ENCODE peak calls at places on chromosomes 12 and 14, in six cellular contexts. One of them, this sample, is unnamed.

GRCh38 chr12:45688188-45688587 is 41.3 kb upstream of the ARID2 start:
- DNase-seq in tibial artery: no peak
- DNase-seq in choroid plexus epithelial cell: no peak
- DNase-seq in breast epithelium: no peak
- DNase-seq in esophagus squamous epithelium: no peak
- DNase-seq in heart right ventricle: no peak
- DNase-seq in this sample: no peak

GRCh38 chr12:60992087-60992486 is 1268.1 kb upstream of the USP15 start:
- DNase-seq in tibial artery: no peak
- DNase-seq in choroid plexus epithelial cell: no peak
- DNase-seq in breast epithelium: no peak
- DNase-seq in esophagus squamous epithelium: no peak
- DNase-seq in heart right ventricle: no peak
- DNase-seq in this sample: no peak

GRCh38 chr14:102225386-102225785 is 79.6 kb downstream of the MOK start:
- DNase-seq in tibial artery: no peak
- DNase-seq in choroid plexus epithelial cell: no peak
- DNase-seq in breast epithelium: no peak
- DNase-seq in esophagus squamous epithelium: no peak
- DNase-seq in heart right ventricle: no peak
- DNase-seq in this sample: no peak

GRCh38 chr12:93020225-93020997 is 91.3 kb upstream of the EEA1 start:
- DNase-seq in tibial artery: no peak
- DNase-seq in choroid plexus epithelial cell: no peak
- DNase-seq in breast epithelium: peak
- DNase-seq in esophagus squamous epithelium: no peak
- DNase-seq in heart right ventricle: no peak
- DNase-seq in this sample: no peak

GRCh38 chr14:89564291-89564957 is 147.4 kb upstream of the FOXN3 start:
- DNase-seq in tibial artery: no peak
- DNase-seq in choroid plexus epithelial cell: peak
- DNase-seq in breast epithelium: no peak
- DNase-seq in esophagus squamous epithelium: no peak
- DNase-seq in heart right ventricle: no peak
- DNase-seq in this sample: no peak

GRCh38 chr14:101111620-101112290 is 208.2 kb upstream of the RTL1 start:
- DNase-seq in tibial artery: peak
- DNase-seq in choroid plexus epithelial cell: no peak
- DNase-seq in breast epithelium: peak
- DNase-seq in esophagus squamous epithelium: no peak
- DNase-seq in heart right ventricle: no peak
- DNase-seq in this sample: no peak

GRCh38 chr14:100048786-100049185 is 16.4 kb upstream of the EVL start:
- DNase-seq in tibial artery: no peak
- DNase-seq in choroid plexus epithelial cell: no peak
- DNase-seq in breast epithelium: no peak
- DNase-seq in esophagus squamous epithelium: no peak
- DNase-seq in heart right ventricle: no peak
- DNase-seq in this sample: no peak

GRCh38 chr14:101123639-101124525 is 220.4 kb upstream of the RTL1 start:
- DNase-seq in tibial artery: peak
- DNase-seq in choroid plexus epithelial cell: no peak
- DNase-seq in breast epithelium: no peak
- DNase-seq in esophagus squamous epithelium: no peak
- DNase-seq in heart right ventricle: no peak
- DNase-seq in this sample: no peak

GRCh38 chr12:121217761-121218160 is 7.8 kb downstream of the P2RX4 start:
- DNase-seq in tibial artery: no peak
- DNase-seq in choroid plexus epithelial cell: no peak
- DNase-seq in breast epithelium: no peak
- DNase-seq in esophagus squamous epithelium: no peak
- DNase-seq in heart right ventricle: no peak
- DNase-seq in this sample: no peak

GRCh38 chr12:124432376-124432775 is 135.0 kb downstream of the NCOR2 start:
- DNase-seq in tibial artery: no peak
- DNase-seq in choroid plexus epithelial cell: peak
- DNase-seq in breast epithelium: no peak
- DNase-seq in esophagus squamous epithelium: no peak
- DNase-seq in heart right ventricle: no peak
- DNase-seq in this sample: no peak

GRCh38 chr12:108621161-108621560 is 12.5 kb downstream of the SELPLG start:
- DNase-seq in tibial artery: no peak
- DNase-seq in choroid plexus epithelial cell: no peak
- DNase-seq in breast epithelium: no peak
- DNase-seq in esophagus squamous epithelium: no peak
- DNase-seq in heart right ventricle: no peak
- DNase-seq in this sample: no peak

GRCh38 chr14:106023411-106023810 is 497.0 kb downstream of the TMEM121 start:
- DNase-seq in tibial artery: no peak
- DNase-seq in choroid plexus epithelial cell: no peak
- DNase-seq in breast epithelium: no peak
- DNase-seq in esophagus squamous epithelium: no peak
- DNase-seq in heart right ventricle: no peak
- DNase-seq in this sample: no peak

GRCh38 chr12:102816816-102817434 is 100.1 kb downstream of the PAH start:
- DNase-seq in tibial artery: no peak
- DNase-seq in choroid plexus epithelial cell: peak
- DNase-seq in breast epithelium: no peak
- DNase-seq in esophagus squamous epithelium: no peak
- DNase-seq in heart right ventricle: no peak
- DNase-seq in this sample: no peak

GRCh38 chr12:68591716-68592437 is 18.8 kb upstream of the RAP1B start:
- DNase-seq in tibial artery: no peak
- DNase-seq in choroid plexus epithelial cell: no peak
- DNase-seq in breast epithelium: no peak
- DNase-seq in esophagus squamous epithelium: no peak
- DNase-seq in heart right ventricle: no peak
- DNase-seq in this sample: no peak

GRCh38 chr12:87152084-87152483 is 877.1 kb downstream of the C12orf50 start:
- DNase-seq in tibial artery: no peak
- DNase-seq in choroid plexus epithelial cell: no peak
- DNase-seq in breast epithelium: no peak
- DNase-seq in esophagus squamous epithelium: no peak
- DNase-seq in heart right ventricle: no peak
- DNase-seq in this sample: no peak

GRCh38 chr14:94904636-94905035 is 134.7 kb upstream of the GSC start:
- DNase-seq in tibial artery: no peak
- DNase-seq in choroid plexus epithelial cell: peak
- DNase-seq in breast epithelium: peak
- DNase-seq in esophagus squamous epithelium: no peak
- DNase-seq in heart right ventricle: no peak
- DNase-seq in this sample: peak

GRCh38 chr12:95767703-95768102 is 22.9 kb downstream of the NTN4 start:
- DNase-seq in tibial artery: no peak
- DNase-seq in choroid plexus epithelial cell: no peak
- DNase-seq in breast epithelium: no peak
- DNase-seq in esophagus squamous epithelium: no peak
- DNase-seq in heart right ventricle: no peak
- DNase-seq in this sample: no peak

GRCh38 chr14:104239185-104239775 is 100.9 kb downstream of the KIF26A start:
- DNase-seq in tibial artery: peak
- DNase-seq in choroid plexus epithelial cell: no peak
- DNase-seq in breast epithelium: no peak
- DNase-seq in esophagus squamous epithelium: no peak
- DNase-seq in heart right ventricle: no peak
- DNase-seq in this sample: no peak

GRCh38 chr14:36672095-36672494 is 10.4 kb downstream of the PAX9 start:
- DNase-seq in tibial artery: no peak
- DNase-seq in choroid plexus epithelial cell: no peak
- DNase-seq in breast epithelium: no peak
- DNase-seq in esophagus squamous epithelium: no peak
- DNase-seq in heart right ventricle: no peak
- DNase-seq in this sample: no peak

DNA sequence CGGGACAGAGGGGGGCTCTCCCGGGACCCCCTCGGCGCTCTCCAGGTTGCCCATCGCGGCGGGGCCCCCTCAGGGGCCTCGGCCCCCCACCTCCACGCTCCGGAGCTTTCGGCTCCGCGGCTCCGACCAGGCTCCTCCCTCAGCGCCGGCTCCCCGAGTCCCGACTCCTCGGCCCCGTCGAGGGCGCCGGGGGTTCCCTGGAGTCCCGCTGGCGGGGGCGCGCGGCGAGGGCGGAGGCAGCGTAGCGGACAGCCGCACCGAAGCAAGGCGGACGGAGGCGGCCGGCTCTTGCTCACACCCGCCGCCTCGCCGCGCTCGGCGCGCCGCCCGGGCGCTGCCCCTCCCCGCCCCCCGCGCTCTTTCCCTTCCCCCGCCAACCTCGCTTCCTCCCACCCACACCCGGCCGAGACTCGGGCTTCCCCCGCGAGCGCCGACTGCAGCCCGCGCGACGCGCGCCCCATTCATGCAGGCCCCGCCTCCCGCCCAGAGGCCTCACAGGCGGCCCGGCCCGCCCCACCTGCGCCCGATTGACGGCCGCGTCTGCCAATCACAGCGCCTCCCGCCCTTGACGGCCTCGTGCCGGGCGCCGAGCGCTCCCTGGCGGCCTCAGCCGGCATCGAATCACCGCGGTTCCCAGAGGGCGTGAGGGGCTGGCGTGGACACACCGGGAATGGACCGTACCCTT is at the start of gene FMNL3:
- DNase-seq in tibial artery: peak
- DNase-seq in choroid plexus epithelial cell: peak
- DNase-seq in breast epithelium: peak
- DNase-seq in esophagus squamous epithelium: peak
- DNase-seq in heart right ventricle: peak
- DNase-seq in this sample: peak
- TF ChIP-seq CTCF in tibial artery: peak
- TF ChIP-seq CTCF in choroid plexus epithelial cell: peak
- TF ChIP-seq CTCF in breast epithelium: peak
- TF ChIP-seq CTCF in esophagus squamous epithelium: peak
- TF ChIP-seq CTCF in heart right ventricle: peak
- TF ChIP-seq CTCF in this sample: peak

GRCh38 chr12:115598827-115599226 is 678.7 kb downstream of the MED13L start:
- DNase-seq in tibial artery: no peak
- DNase-seq in choroid plexus epithelial cell: peak
- DNase-seq in breast epithelium: no peak
- DNase-seq in esophagus squamous epithelium: no peak
- DNase-seq in heart right ventricle: peak
- DNase-seq in this sample: no peak
- H3K4me3 ChIP-seq in tibial artery: peak
- H3K4me3 ChIP-seq in choroid plexus epithelial cell: peak
- H3K4me3 ChIP-seq in breast epithelium: peak
- H3K4me3 ChIP-seq in esophagus squamous epithelium: no peak
- H3K4me3 ChIP-seq in heart right ventricle: peak
- H3K4me3 ChIP-seq in this sample: no peak

GRCh38 chr14:46646796-46647195 is 4.8 kb downstream of the RPL10L start:
- DNase-seq in tibial artery: no peak
- DNase-seq in choroid plexus epithelial cell: no peak
- DNase-seq in breast epithelium: no peak
- DNase-seq in esophagus squamous epithelium: no peak
- DNase-seq in heart right ventricle: no peak
- DNase-seq in this sample: no peak

GRCh38 chr14:46653031-46653775 is 1.6 kb upstream of the RPL10L start:
- DNase-seq in tibial artery: no peak
- DNase-seq in choroid plexus epithelial cell: no peak
- DNase-seq in breast epithelium: no peak
- DNase-seq in esophagus squamous epithelium: no peak
- DNase-seq in heart right ventricle: no peak
- DNase-seq in this sample: no peak

DNA sequence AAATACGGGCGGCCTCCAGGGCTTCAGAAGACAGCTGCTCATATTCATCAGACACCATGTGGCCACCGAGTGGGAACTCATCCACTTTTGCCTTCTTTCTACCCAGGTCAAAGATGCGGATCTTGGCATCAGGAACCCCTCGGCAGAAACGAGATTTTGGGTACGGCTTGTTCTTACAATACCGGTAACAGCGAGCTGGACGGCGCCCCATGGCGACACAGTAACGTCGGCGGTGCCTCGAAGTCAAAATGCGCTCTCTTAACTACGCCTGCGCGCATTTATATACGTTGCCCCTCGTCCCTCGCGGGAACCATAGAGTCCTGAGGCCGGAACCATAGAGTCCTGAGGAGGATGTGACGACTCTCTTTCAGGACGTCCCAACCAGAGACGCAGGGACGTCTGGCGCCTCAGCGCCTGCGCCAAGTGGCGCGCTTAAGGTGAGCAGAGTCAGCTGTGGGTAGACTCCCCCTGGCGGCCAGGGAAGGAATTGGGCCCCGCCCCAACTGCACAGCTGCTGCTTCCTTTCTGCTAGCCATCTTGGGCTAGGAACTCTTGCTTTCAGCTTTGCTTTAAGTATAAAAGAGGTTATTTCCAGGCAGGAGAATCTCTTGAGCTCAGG is at the start of gene RPL10L:
- DNase-seq in tibial artery: no peak
- DNase-seq in choroid plexus epithelial cell: no peak
- DNase-seq in breast epithelium: no peak
- DNase-seq in esophagus squamous epithelium: no peak
- DNase-seq in heart right ventricle: no peak
- DNase-seq in this sample: no peak
- TF ChIP-seq CTCF in tibial artery: no peak
- TF ChIP-seq CTCF in choroid plexus epithelial cell: peak
- TF ChIP-seq CTCF in breast epithelium: no peak
- TF ChIP-seq CTCF in esophagus squamous epithelium: no peak
- TF ChIP-seq CTCF in heart right ventricle: no peak
- TF ChIP-seq CTCF in this sample: no peak

DNA sequence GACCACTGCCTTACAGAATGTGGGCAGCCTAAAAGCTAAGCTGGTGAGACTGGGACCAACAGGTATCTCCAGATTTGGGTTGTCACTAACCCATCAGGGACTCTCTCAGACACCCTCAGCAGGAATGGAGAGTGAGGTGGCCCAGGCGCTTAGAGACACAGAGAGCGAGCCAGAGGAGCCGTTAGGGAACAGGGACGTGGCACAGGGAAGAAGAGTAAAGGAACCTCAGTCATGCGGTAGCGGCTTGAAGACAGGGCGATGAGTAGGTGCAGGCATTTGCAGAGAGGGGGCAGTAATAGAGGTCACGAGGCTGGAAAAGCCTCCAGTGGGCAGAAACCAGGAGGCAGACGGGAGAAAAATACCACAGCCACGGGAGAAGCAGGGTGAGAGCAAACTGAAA is 158.0 kb upstream of the CCND2 start:
- DNase-seq in tibial artery: no peak
- DNase-seq in choroid plexus epithelial cell: no peak
- DNase-seq in breast epithelium: no peak
- DNase-seq in esophagus squamous epithelium: no peak
- DNase-seq in heart right ventricle: no peak
- DNase-seq in this sample: no peak
- H3K4me3 ChIP-seq in tibial artery: no peak
- H3K4me3 ChIP-seq in choroid plexus epithelial cell: no peak
- H3K4me3 ChIP-seq in breast epithelium: no peak
- H3K4me3 ChIP-seq in esophagus squamous epithelium: no peak
- H3K4me3 ChIP-seq in heart right ventricle: no peak
- H3K4me3 ChIP-seq in this sample: no peak

This sample was measured in astrocyte of the cerebellum.